ENCODE peak calls at places on chromosomes 12 and 14, in ten cellular contexts. One of them, this sample, is unnamed.

GRCh38 chr14:68793734-68794129 is 865 bp upstream of the ZFP36L1 start:
- DNase-seq in choroid plexus epithelial cell: no peak
- DNase-seq in foreskin fibroblast: no peak
- DNase-seq in MM.1S: peak; percentile 10
- DNase-seq in WERI-Rb-1: no peak
- DNase-seq in AG10803: no peak
- DNase-seq in GM06990: no peak
- DNase-seq in cardiac muscle cell: no peak
- DNase-seq in GM12864: no peak
- DNase-seq in tibial artery: no peak
- DNase-seq in this sample: no peak

GRCh38 chr12:124391340-124392261 is 96.7 kb downstream of the RFLNA start:
- DNase-seq in choroid plexus epithelial cell: peak; percentile 64
- DNase-seq in foreskin fibroblast: peak; percentile 64
- DNase-seq in MM.1S: peak; percentile 18
- DNase-seq in WERI-Rb-1: no peak
- DNase-seq in AG10803: peak; percentile 62
- DNase-seq in GM06990: peak; percentile 78
- DNase-seq in cardiac muscle cell: no peak
- DNase-seq in GM12864: peak; percentile 29
- DNase-seq in tibial artery: peak; percentile 81
- DNase-seq in this sample: no peak

GRCh38 chr12:74229671-74230070 is 308.0 kb upstream of the ATXN7L3B start:
- DNase-seq in choroid plexus epithelial cell: no peak
- DNase-seq in foreskin fibroblast: no peak
- DNase-seq in MM.1S: no peak
- DNase-seq in WERI-Rb-1: no peak
- DNase-seq in AG10803: no peak
- DNase-seq in GM06990: no peak
- DNase-seq in cardiac muscle cell: no peak
- DNase-seq in GM12864: no peak
- DNase-seq in tibial artery: no peak
- DNase-seq in this sample: no peak

GRCh38 chr12:17216156-17216555 is 610.2 kb upstream of the LMO3 start:
- DNase-seq in choroid plexus epithelial cell: no peak
- DNase-seq in foreskin fibroblast: no peak
- DNase-seq in MM.1S: no peak
- DNase-seq in WERI-Rb-1: no peak
- DNase-seq in AG10803: no peak
- DNase-seq in GM06990: no peak
- DNase-seq in cardiac muscle cell: no peak
- DNase-seq in GM12864: no peak
- DNase-seq in tibial artery: no peak
- DNase-seq in this sample: no peak

GRCh38 chr14:91496790-91497189 is 13.3 kb downstream of the PPP4R3A start:
- DNase-seq in choroid plexus epithelial cell: no peak
- DNase-seq in foreskin fibroblast: no peak
- DNase-seq in MM.1S: no peak
- DNase-seq in WERI-Rb-1: no peak
- DNase-seq in AG10803: no peak
- DNase-seq in GM06990: no peak
- DNase-seq in cardiac muscle cell: no peak
- DNase-seq in GM12864: no peak
- DNase-seq in tibial artery: no peak
- DNase-seq in this sample: no peak

GRCh38 chr12:77888611-77889010 is 57.9 kb downstream of the NAV3 start:
- DNase-seq in choroid plexus epithelial cell: peak; percentile 88
- DNase-seq in foreskin fibroblast: peak; percentile 87
- DNase-seq in MM.1S: no peak
- DNase-seq in WERI-Rb-1: no peak
- DNase-seq in AG10803: peak; percentile 3
- DNase-seq in GM06990: no peak
- DNase-seq in cardiac muscle cell: peak; percentile 65
- DNase-seq in GM12864: no peak
- DNase-seq in tibial artery: no peak
- DNase-seq in this sample: peak; percentile 20

GRCh38 chr12:8742501-8742900 is 44.7 kb downstream of the RIMKLB start:
- DNase-seq in choroid plexus epithelial cell: peak; percentile 47
- DNase-seq in foreskin fibroblast: peak; percentile 74
- DNase-seq in MM.1S: no peak
- DNase-seq in WERI-Rb-1: no peak
- DNase-seq in AG10803: peak; percentile 84
- DNase-seq in GM06990: no peak
- DNase-seq in cardiac muscle cell: peak; percentile 34
- DNase-seq in GM12864: no peak
- DNase-seq in tibial artery: no peak
- DNase-seq in this sample: no peak

GRCh38 chr12:116881325-116881866 is at the start of gene HRK:
- DNase-seq in choroid plexus epithelial cell: peak; percentile 27
- DNase-seq in foreskin fibroblast: no peak
- DNase-seq in MM.1S: peak; percentile 21
- DNase-seq in WERI-Rb-1: peak; percentile 37
- DNase-seq in AG10803: no peak
- DNase-seq in GM06990: no peak
- DNase-seq in cardiac muscle cell: peak; percentile 17
- DNase-seq in GM12864: no peak
- DNase-seq in tibial artery: no peak
- DNase-seq in this sample: no peak

GRCh38 chr12:57235012-57235727 is 5.7 kb downstream of the SHMT2 start:
- DNase-seq in choroid plexus epithelial cell: peak; percentile 85
- DNase-seq in foreskin fibroblast: peak; percentile 67
- DNase-seq in MM.1S: no peak
- DNase-seq in WERI-Rb-1: no peak
- DNase-seq in AG10803: no peak
- DNase-seq in GM06990: no peak
- DNase-seq in cardiac muscle cell: peak; percentile 82
- DNase-seq in GM12864: no peak
- DNase-seq in tibial artery: peak; percentile 82
- DNase-seq in this sample: no peak

GRCh38 chr14:69571879-69572633 is 2.6 kb downstream of the CCDC177 start:
- DNase-seq in choroid plexus epithelial cell: peak; percentile 34
- DNase-seq in foreskin fibroblast: peak; percentile 50
- DNase-seq in MM.1S: no peak
- DNase-seq in WERI-Rb-1: no peak
- DNase-seq in AG10803: no peak
- DNase-seq in GM06990: peak; percentile 37
- DNase-seq in cardiac muscle cell: peak; percentile 55
- DNase-seq in GM12864: no peak
- DNase-seq in tibial artery: no peak
- DNase-seq in this sample: no peak

GRCh38 chr12:108728820-108729611 is 2.3 kb downstream of the CORO1C start:
- DNase-seq in choroid plexus epithelial cell: no peak
- DNase-seq in foreskin fibroblast: peak; percentile 44
- DNase-seq in MM.1S: no peak
- DNase-seq in WERI-Rb-1: no peak
- DNase-seq in AG10803: no peak
- DNase-seq in GM06990: no peak
- DNase-seq in cardiac muscle cell: no peak
- DNase-seq in GM12864: no peak
- DNase-seq in tibial artery: no peak
- DNase-seq in this sample: no peak

GRCh38 chr14:84465890-84466289 is 1064.1 kb upstream of the FLRT2 start:
- DNase-seq in choroid plexus epithelial cell: no peak
- DNase-seq in foreskin fibroblast: peak; percentile 21
- DNase-seq in MM.1S: no peak
- DNase-seq in WERI-Rb-1: no peak
- DNase-seq in AG10803: no peak
- DNase-seq in GM06990: no peak
- DNase-seq in cardiac muscle cell: peak; percentile 10
- DNase-seq in GM12864: no peak
- DNase-seq in tibial artery: no peak
- DNase-seq in this sample: no peak

GRCh38 chr14:97410667-97411286 is 613.6 kb downstream of the VRK1 start:
- DNase-seq in choroid plexus epithelial cell: no peak
- DNase-seq in foreskin fibroblast: no peak
- DNase-seq in MM.1S: no peak
- DNase-seq in WERI-Rb-1: no peak
- DNase-seq in AG10803: no peak
- DNase-seq in GM06990: no peak
- DNase-seq in cardiac muscle cell: no peak
- DNase-seq in GM12864: no peak
- DNase-seq in tibial artery: no peak
- DNase-seq in this sample: no peak

GRCh38 chr12:88638956-88639355 is 58.7 kb upstream of the KITLG start:
- DNase-seq in choroid plexus epithelial cell: peak; percentile 68
- DNase-seq in foreskin fibroblast: peak; percentile 54
- DNase-seq in MM.1S: no peak
- DNase-seq in WERI-Rb-1: no peak
- DNase-seq in AG10803: peak; percentile 70
- DNase-seq in GM06990: no peak
- DNase-seq in cardiac muscle cell: peak; percentile 70
- DNase-seq in GM12864: no peak
- DNase-seq in tibial artery: no peak
- DNase-seq in this sample: no peak

GRCh38 chr14:104739546-104740516 is 13.1 kb upstream of the SIVA1 start:
- DNase-seq in choroid plexus epithelial cell: no peak
- DNase-seq in foreskin fibroblast: no peak
- DNase-seq in MM.1S: no peak
- DNase-seq in WERI-Rb-1: no peak
- DNase-seq in AG10803: no peak
- DNase-seq in GM06990: no peak
- DNase-seq in cardiac muscle cell: no peak
- DNase-seq in GM12864: peak; percentile 16
- DNase-seq in tibial artery: no peak
- DNase-seq in this sample: no peak

DNA sequence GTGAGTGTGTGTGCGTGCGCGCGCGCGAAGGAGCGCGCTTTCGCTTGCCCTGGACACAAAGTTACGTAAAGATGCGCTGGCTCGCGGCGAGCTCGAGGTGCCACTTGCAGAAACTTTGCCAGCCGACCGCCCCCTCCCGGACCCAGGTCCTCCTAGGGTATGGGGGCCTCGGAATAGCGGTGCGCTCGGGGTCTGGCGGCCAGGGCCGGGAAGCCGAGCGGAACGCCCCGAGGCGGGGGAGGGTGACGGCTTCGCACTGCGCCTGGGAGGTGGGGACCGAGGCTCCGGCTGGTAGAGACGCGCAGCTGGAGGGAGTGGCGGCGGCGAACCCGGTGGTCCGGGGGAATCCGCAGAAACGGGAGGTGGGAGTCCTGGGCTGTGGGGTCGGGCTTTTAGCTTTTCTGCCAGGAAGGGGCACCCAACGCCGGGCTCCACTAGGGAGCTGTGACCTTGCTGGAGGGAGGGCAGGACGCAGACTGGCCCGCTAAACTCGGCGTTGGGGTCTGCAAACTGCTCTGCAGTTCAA is 837 bp downstream of the RFX4 start:
- DNase-seq in choroid plexus epithelial cell: no peak
- DNase-seq in foreskin fibroblast: peak; percentile 56
- DNase-seq in MM.1S: no peak
- DNase-seq in WERI-Rb-1: no peak
- DNase-seq in AG10803: peak; percentile 21
- DNase-seq in GM06990: peak; percentile 22
- DNase-seq in cardiac muscle cell: peak; percentile 27
- DNase-seq in GM12864: no peak
- DNase-seq in tibial artery: no peak
- DNase-seq in this sample: no peak
- H3K4me3 ChIP-seq in choroid plexus epithelial cell: peak overlapping the region; percentile 10
- H3K4me3 ChIP-seq in foreskin fibroblast: peak overlapping the region; percentile 17
- H3K4me3 ChIP-seq in MM.1S: peak overlapping the region; percentile 12
- H3K4me3 ChIP-seq in WERI-Rb-1: no peak overlapping the region
- H3K4me3 ChIP-seq in AG10803: peak overlapping the region; percentile 40
- H3K4me3 ChIP-seq in GM06990: no peak overlapping the region
- H3K4me3 ChIP-seq in cardiac muscle cell: peak overlapping the region; percentile 27
- H3K4me3 ChIP-seq in GM12864: no peak overlapping the region
- H3K4me3 ChIP-seq in tibial artery: peak overlapping the region; percentile 47
- H3K4me3 ChIP-seq in this sample: peak overlapping the region; percentile 20

GRCh38 chr12:114668151-114668891 is 15.7 kb downstream of the TBX3 start:
- DNase-seq in choroid plexus epithelial cell: peak; percentile 77
- DNase-seq in foreskin fibroblast: peak; percentile 97
- DNase-seq in MM.1S: peak; percentile 47
- DNase-seq in WERI-Rb-1: peak; percentile 74
- DNase-seq in AG10803: peak; percentile 79
- DNase-seq in GM06990: no peak
- DNase-seq in cardiac muscle cell: peak; percentile 76
- DNase-seq in GM12864: no peak
- DNase-seq in tibial artery: peak; percentile 64
- DNase-seq in this sample: no peak
- H3K4me3 ChIP-seq in choroid plexus epithelial cell: peak overlapping the region; percentile 60
- H3K4me3 ChIP-seq in foreskin fibroblast: peak overlapping the region; percentile 62
- H3K4me3 ChIP-seq in MM.1S: no peak overlapping the region
- H3K4me3 ChIP-seq in WERI-Rb-1: peak overlapping the region; percentile 48
- H3K4me3 ChIP-seq in AG10803: peak overlapping the region; percentile 70
- H3K4me3 ChIP-seq in GM06990: no peak overlapping the region
- H3K4me3 ChIP-seq in cardiac muscle cell: peak overlapping the region; percentile 35
- H3K4me3 ChIP-seq in GM12864: no peak overlapping the region
- H3K4me3 ChIP-seq in tibial artery: peak overlapping the region; percentile 48
- H3K4me3 ChIP-seq in this sample: peak overlapping the region; percentile 73

GRCh38 chr14:103125098-103126070 is 2.1 kb downstream of the TNFAIP2 start:
- DNase-seq in choroid plexus epithelial cell: no peak
- DNase-seq in foreskin fibroblast: no peak
- DNase-seq in MM.1S: no peak
- DNase-seq in WERI-Rb-1: no peak
- DNase-seq in AG10803: no peak
- DNase-seq in GM06990: no peak
- DNase-seq in cardiac muscle cell: no peak
- DNase-seq in GM12864: no peak
- DNase-seq in tibial artery: no peak
- DNase-seq in this sample: no peak
- H3K4me3 ChIP-seq in choroid plexus epithelial cell: no peak overlapping the region
- H3K4me3 ChIP-seq in foreskin fibroblast: no peak overlapping the region
- H3K4me3 ChIP-seq in MM.1S: no peak overlapping the region
- H3K4me3 ChIP-seq in WERI-Rb-1: no peak overlapping the region
- H3K4me3 ChIP-seq in AG10803: peak overlapping the region; percentile 66
- H3K4me3 ChIP-seq in GM06990: no peak overlapping the region
- H3K4me3 ChIP-seq in cardiac muscle cell: no peak overlapping the region
- H3K4me3 ChIP-seq in GM12864: no peak overlapping the region
- H3K4me3 ChIP-seq in tibial artery: no peak overlapping the region
- H3K4me3 ChIP-seq in this sample: no peak overlapping the region

GRCh38 chr12:51922762-51923505 is 15.6 kb downstream of the ACVRL1 start:
- DNase-seq in choroid plexus epithelial cell: peak; percentile 50
- DNase-seq in foreskin fibroblast: peak; percentile 80
- DNase-seq in MM.1S: no peak
- DNase-seq in WERI-Rb-1: no peak
- DNase-seq in AG10803: peak; percentile 89
- DNase-seq in GM06990: no peak
- DNase-seq in cardiac muscle cell: peak; percentile 87
- DNase-seq in GM12864: no peak
- DNase-seq in tibial artery: peak; percentile 78
- DNase-seq in this sample: no peak
- H3K4me3 ChIP-seq in choroid plexus epithelial cell: no peak overlapping the region
- H3K4me3 ChIP-seq in foreskin fibroblast: no peak overlapping the region
- H3K4me3 ChIP-seq in MM.1S: no peak overlapping the region
- H3K4me3 ChIP-seq in WERI-Rb-1: no peak overlapping the region
- H3K4me3 ChIP-seq in AG10803: no peak overlapping the region
- H3K4me3 ChIP-seq in GM06990: no peak overlapping the region
- H3K4me3 ChIP-seq in cardiac muscle cell: no peak overlapping the region
- H3K4me3 ChIP-seq in GM12864: no peak overlapping the region
- H3K4me3 ChIP-seq in tibial artery: no peak overlapping the region
- H3K4me3 ChIP-seq in this sample: no peak overlapping the region

GRCh38 chr14:35807131-35807961 is 1.7 kb downstream of the RALGAPA1 start:
- DNase-seq in choroid plexus epithelial cell: no peak
- DNase-seq in foreskin fibroblast: no peak
- DNase-seq in MM.1S: no peak
- DNase-seq in WERI-Rb-1: no peak
- DNase-seq in AG10803: no peak
- DNase-seq in GM06990: no peak
- DNase-seq in cardiac muscle cell: no peak
- DNase-seq in GM12864: no peak
- DNase-seq in tibial artery: no peak
- DNase-seq in this sample: no peak
- H3K4me3 ChIP-seq in choroid plexus epithelial cell: no peak overlapping the region
- H3K4me3 ChIP-seq in foreskin fibroblast: peak overlapping the region; percentile 64
- H3K4me3 ChIP-seq in MM.1S: peak overlapping the region; percentile 22
- H3K4me3 ChIP-seq in WERI-Rb-1: peak overlapping the region; percentile 76
- H3K4me3 ChIP-seq in AG10803: peak overlapping the region; percentile 80
- H3K4me3 ChIP-seq in GM06990: peak overlapping the region; percentile 66
- H3K4me3 ChIP-seq in cardiac muscle cell: peak overlapping the region; percentile 56
- H3K4me3 ChIP-seq in GM12864: peak overlapping the region; percentile 71
- H3K4me3 ChIP-seq in tibial artery: peak overlapping the region; percentile 86
- H3K4me3 ChIP-seq in this sample: peak overlapping the region; percentile 75

This sample was measured in HFF-Myc.